ENCODE peak calls at places on chromosomes 4 and X, in five cellular contexts. E, Y, J, R and W are unnamed samples.

GRCh38 chrX:39896951-39897740 is 200.6 kb downstream of the BCOR start:
- DNase-seq in E (no peak), R (peak; percentile 82), Y (no peak), J (no peak), W (peak; percentile 57)

GRCh38 chrX:22278375-22278774 is 5.7 kb downstream of the CBLL2 start:
- DNase-seq in Y (no peak), J (no peak), R (no peak), E (peak; percentile 11), W (peak; percentile 9)

GRCh38 chr4:123995939-123996338 is 599.3 kb downstream of the SPRY1 start:
- DNase-seq in Y (no peak), R (peak; percentile 77), J (no peak), E (no peak), W (peak; percentile 76)

GRCh38 chr4:85696661-85697060 is 221.7 kb downstream of the ARHGAP24 start:
- DNase-seq in J (no peak), E (no peak), Y (no peak), R (no peak), W (no peak)

GRCh38 chr4:118396881-118397666 is 44.3 kb upstream of the PRSS12 start:
- DNase-seq in R (no peak), Y (no peak), E (no peak), J (no peak), W (peak; percentile 15)

GRCh38 chr4:93147524-93148212 is 680.9 kb upstream of the ATOH1 start:
- DNase-seq in J (no peak), E (peak; percentile 89), R (no peak), Y (no peak), W (no peak)

GRCh38 chrX:70476934-70477733 is 32.5 kb downstream of the DLG3 start:
- DNase-seq in R (peak; percentile 95), J (no peak), Y (no peak), E (peak; percentile 79), W (peak; percentile 58)

GRCh38 chrX:115616943-115617563 is 56.1 kb downstream of the PLS3 start:
- DNase-seq in Y (no peak), R (peak; percentile 98), E (no peak), J (no peak), W (peak; percentile 89)

GRCh38 chrX:147749308-147749707 is 162.4 kb upstream of the FMR1 start:
- DNase-seq in Y (no peak), J (no peak), R (no peak), E (no peak), W (no peak)